ENCODE peak calls at places on chromosomes 4 and X, in eight cellular contexts. One of them, this sample, is unnamed.

GRCh38 chrX:68114573-68115199 is 318.6 kb downstream of the OPHN1 start:
- DNase-seq in uterus: no peak
- DNase-seq in GM23248: peak; percentile 58
- DNase-seq in neuronal stem cell: no peak
- DNase-seq in tibial artery: no peak
- DNase-seq in ascending aorta: no peak
- DNase-seq in upper lobe of right lung: no peak
- DNase-seq in hepatocyte: peak; percentile 11
- DNase-seq in this sample: no peak

GRCh38 chr4:2256781-2257191 is 5.1 kb downstream of the MXD4 start:
- DNase-seq in hepatocyte: no peak
- DNase-seq in uterus: peak; percentile 70
- DNase-seq in tibial artery: peak; percentile 78
- DNase-seq in ascending aorta: peak; percentile 71
- DNase-seq in GM23248: no peak
- DNase-seq in upper lobe of right lung: peak; percentile 75
- DNase-seq in neuronal stem cell: no peak
- DNase-seq in this sample: no peak

GRCh38 chrX:37722595-37722994 is 37.0 kb downstream of the XK start:
- DNase-seq in hepatocyte: no peak
- DNase-seq in upper lobe of right lung: no peak
- DNase-seq in GM23248: no peak
- DNase-seq in uterus: no peak
- DNase-seq in ascending aorta: no peak
- DNase-seq in tibial artery: no peak
- DNase-seq in neuronal stem cell: no peak
- DNase-seq in this sample: no peak

GRCh38 chr4:94827481-94828110 is 69.8 kb downstream of the BMPR1B start:
- DNase-seq in GM23248: peak; percentile 90
- DNase-seq in upper lobe of right lung: no peak
- DNase-seq in hepatocyte: peak; percentile 36
- DNase-seq in neuronal stem cell: no peak
- DNase-seq in tibial artery: no peak
- DNase-seq in uterus: no peak
- DNase-seq in ascending aorta: no peak
- DNase-seq in this sample: no peak

GRCh38 chrX:11381464-11381863 is 88.3 kb downstream of the AMELX start:
- DNase-seq in upper lobe of right lung: no peak
- DNase-seq in hepatocyte: peak; percentile 65
- DNase-seq in GM23248: peak; percentile 60
- DNase-seq in uterus: peak; percentile 38
- DNase-seq in neuronal stem cell: peak; percentile 15
- DNase-seq in ascending aorta: no peak
- DNase-seq in tibial artery: peak; percentile 50
- DNase-seq in this sample: peak; percentile 41

GRCh38 chr4:186749611-186750281 is 26.1 kb upstream of the FAT1 start:
- DNase-seq in tibial artery: no peak
- DNase-seq in GM23248: no peak
- DNase-seq in upper lobe of right lung: no peak
- DNase-seq in uterus: no peak
- DNase-seq in neuronal stem cell: no peak
- DNase-seq in hepatocyte: no peak
- DNase-seq in ascending aorta: no peak
- DNase-seq in this sample: no peak

GRCh38 chr4:164621886-164622521 is 131.9 kb upstream of the SMIM31 start:
- DNase-seq in hepatocyte: no peak
- DNase-seq in uterus: no peak
- DNase-seq in GM23248: peak; percentile 8
- DNase-seq in upper lobe of right lung: no peak
- DNase-seq in ascending aorta: no peak
- DNase-seq in neuronal stem cell: no peak
- DNase-seq in tibial artery: no peak
- DNase-seq in this sample: no peak

GRCh38 chrX:7294483-7294882 is 146.5 kb upstream of the PUDP start:
- DNase-seq in uterus: no peak
- DNase-seq in neuronal stem cell: no peak
- DNase-seq in tibial artery: no peak
- DNase-seq in ascending aorta: no peak
- DNase-seq in hepatocyte: no peak
- DNase-seq in GM23248: peak; percentile 46
- DNase-seq in upper lobe of right lung: no peak
- DNase-seq in this sample: no peak

GRCh38 chr4:55866973-55867574 is 13.6 kb downstream of the EXOC1 start:
- DNase-seq in uterus: no peak
- DNase-seq in neuronal stem cell: peak; percentile 18
- DNase-seq in ascending aorta: no peak
- DNase-seq in tibial artery: no peak
- DNase-seq in hepatocyte: peak; percentile 73
- DNase-seq in GM23248: peak; percentile 80
- DNase-seq in upper lobe of right lung: no peak
- DNase-seq in this sample: no peak

GRCh38 chr4:53189011-53189410 is 176.8 kb downstream of the SCFD2 start:
- DNase-seq in GM23248: peak; percentile 81
- DNase-seq in tibial artery: no peak
- DNase-seq in hepatocyte: no peak
- DNase-seq in uterus: no peak
- DNase-seq in neuronal stem cell: no peak
- DNase-seq in ascending aorta: no peak
- DNase-seq in upper lobe of right lung: no peak
- DNase-seq in this sample: no peak

DNA sequence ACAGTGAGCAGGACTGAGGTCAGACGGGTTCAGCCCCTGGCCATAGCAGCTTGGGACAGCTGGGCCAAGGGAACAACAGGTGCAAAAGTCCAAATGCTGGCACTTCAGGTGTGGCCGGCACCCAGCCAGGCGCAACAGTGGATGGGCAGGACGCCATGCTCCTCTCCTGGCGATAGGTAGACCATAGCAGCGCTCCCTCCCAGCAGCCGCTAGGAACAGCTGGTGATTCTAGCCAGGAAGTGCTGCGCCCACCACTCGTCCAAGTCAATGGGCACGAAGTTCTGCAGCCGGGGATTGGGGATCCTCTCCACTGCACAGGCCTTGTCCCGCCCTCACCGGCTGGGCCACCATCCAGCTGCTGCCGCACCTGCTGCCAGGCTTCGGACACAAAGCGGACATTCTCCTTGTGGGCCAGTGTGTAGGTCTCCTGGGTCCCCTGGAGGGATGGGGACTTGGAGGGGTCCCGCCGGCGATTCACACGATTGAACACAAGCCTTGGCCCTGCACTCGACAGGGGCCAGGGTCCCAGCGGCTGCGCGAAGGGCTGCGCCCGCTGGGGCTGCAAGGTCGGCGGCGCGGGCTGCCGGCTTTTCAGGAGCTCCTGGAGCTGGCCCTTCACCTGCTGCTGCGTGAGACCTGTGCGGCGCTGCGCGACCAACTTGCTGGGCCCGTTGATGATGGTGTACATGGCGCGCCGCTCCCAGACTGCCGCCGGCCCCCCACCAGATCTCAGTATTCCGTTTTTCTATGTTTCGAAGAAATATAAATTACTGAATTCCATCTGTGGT is 227.5 kb upstream of the STK26 start:
- DNase-seq in neuronal stem cell: no peak
- DNase-seq in hepatocyte: no peak
- DNase-seq in uterus: no peak
- DNase-seq in GM23248: no peak
- DNase-seq in upper lobe of right lung: no peak
- DNase-seq in tibial artery: no peak
- DNase-seq in ascending aorta: no peak
- DNase-seq in this sample: no peak
- H3K27ac ChIP-seq in neuronal stem cell: no peak overlapping the region
- H3K27ac ChIP-seq in hepatocyte: no peak overlapping the region
- H3K27ac ChIP-seq in uterus: no peak overlapping the region
- H3K27ac ChIP-seq in GM23248: no peak overlapping the region
- H3K27ac ChIP-seq in upper lobe of right lung: no peak overlapping the region
- H3K27ac ChIP-seq in tibial artery: no peak overlapping the region
- H3K27ac ChIP-seq in ascending aorta: no peak overlapping the region
- H3K27ac ChIP-seq in this sample: no peak overlapping the region

GRCh38 chr4:109745830-109746229 is 16.0 kb upstream of the PLA2G12A start:
- DNase-seq in ascending aorta: no peak
- DNase-seq in GM23248: no peak
- DNase-seq in uterus: no peak
- DNase-seq in hepatocyte: no peak
- DNase-seq in tibial artery: no peak
- DNase-seq in neuronal stem cell: no peak
- DNase-seq in upper lobe of right lung: no peak
- DNase-seq in this sample: no peak
- H3K27ac ChIP-seq in ascending aorta: no peak overlapping the region
- H3K27ac ChIP-seq in GM23248: no peak overlapping the region
- H3K27ac ChIP-seq in uterus: no peak overlapping the region
- H3K27ac ChIP-seq in hepatocyte: no peak overlapping the region
- H3K27ac ChIP-seq in tibial artery: no peak overlapping the region
- H3K27ac ChIP-seq in neuronal stem cell: no peak overlapping the region
- H3K27ac ChIP-seq in upper lobe of right lung: no peak overlapping the region
- H3K27ac ChIP-seq in this sample: no peak overlapping the region

DNA sequence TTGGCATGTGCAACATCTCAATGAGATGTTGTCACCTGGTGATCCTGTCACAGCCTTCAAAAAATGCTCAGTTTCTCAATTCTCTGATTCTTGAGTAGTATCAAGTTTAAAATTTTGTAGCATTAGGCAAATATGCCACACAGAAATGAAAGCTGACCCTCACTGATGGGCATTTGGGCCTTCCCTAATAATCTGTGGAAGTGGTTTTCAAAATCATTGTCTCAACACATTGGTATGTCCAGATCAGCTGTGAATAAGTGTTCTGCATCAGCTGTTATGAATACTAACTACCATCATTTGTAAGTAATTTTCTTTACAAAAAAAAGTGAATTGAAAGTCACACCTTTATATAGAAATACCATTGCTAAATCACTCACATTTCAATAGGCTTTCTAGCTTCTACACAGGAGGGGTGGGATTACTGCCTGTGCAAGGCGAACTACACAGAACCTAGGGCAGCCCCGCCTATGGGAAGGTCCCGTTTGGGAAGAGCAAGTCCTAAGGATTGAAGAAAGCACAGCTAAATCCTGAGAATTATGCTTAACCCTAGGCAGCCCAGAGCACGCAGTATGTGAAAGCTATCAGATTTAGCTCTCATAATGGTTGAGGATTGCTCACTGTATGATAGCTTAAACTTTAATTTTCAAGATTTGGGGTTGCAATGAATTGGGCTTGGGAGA is 73.4 kb downstream of the GPC3 start:
- DNase-seq in hepatocyte: no peak
- DNase-seq in GM23248: no peak
- DNase-seq in tibial artery: no peak
- DNase-seq in uterus: no peak
- DNase-seq in neuronal stem cell: no peak
- DNase-seq in ascending aorta: no peak
- DNase-seq in upper lobe of right lung: no peak
- DNase-seq in this sample: no peak
- H3K27ac ChIP-seq in hepatocyte: no peak overlapping the region
- H3K27ac ChIP-seq in GM23248: no peak overlapping the region
- H3K27ac ChIP-seq in tibial artery: no peak overlapping the region
- H3K27ac ChIP-seq in uterus: no peak overlapping the region
- H3K27ac ChIP-seq in neuronal stem cell: no peak overlapping the region
- H3K27ac ChIP-seq in ascending aorta: no peak overlapping the region
- H3K27ac ChIP-seq in upper lobe of right lung: no peak overlapping the region
- H3K27ac ChIP-seq in this sample: no peak overlapping the region

GRCh38 chrX:154010330-154011087 is 9.2 kb downstream of the IRAK1 start:
- DNase-seq in uterus: no peak
- DNase-seq in tibial artery: no peak
- DNase-seq in upper lobe of right lung: peak; percentile 66
- DNase-seq in ascending aorta: no peak
- DNase-seq in neuronal stem cell: no peak
- DNase-seq in hepatocyte: peak; percentile 52
- DNase-seq in GM23248: peak; percentile 69
- DNase-seq in this sample: no peak

GRCh38 chrX:154013001-154013421 is 6.7 kb downstream of the IRAK1 start:
- DNase-seq in tibial artery: no peak
- DNase-seq in hepatocyte: no peak
- DNase-seq in ascending aorta: no peak
- DNase-seq in upper lobe of right lung: no peak
- DNase-seq in neuronal stem cell: no peak
- DNase-seq in uterus: no peak
- DNase-seq in GM23248: no peak
- DNase-seq in this sample: no peak

GRCh38 chrX:154013614-154014360 is 5.9 kb downstream of the IRAK1 start:
- DNase-seq in neuronal stem cell: peak; percentile 24
- DNase-seq in upper lobe of right lung: peak; percentile 76
- DNase-seq in uterus: no peak
- DNase-seq in hepatocyte: peak; percentile 56
- DNase-seq in ascending aorta: no peak
- DNase-seq in GM23248: peak; percentile 42
- DNase-seq in tibial artery: no peak
- DNase-seq in this sample: no peak

GRCh38 chrX:154012336-154012991 is 7.2 kb downstream of the IRAK1 start:
- DNase-seq in ascending aorta: no peak
- DNase-seq in hepatocyte: no peak
- DNase-seq in tibial artery: no peak
- DNase-seq in upper lobe of right lung: peak; percentile 65
- DNase-seq in uterus: no peak
- DNase-seq in neuronal stem cell: no peak
- DNase-seq in GM23248: no peak
- DNase-seq in this sample: peak; percentile 18

DNA sequence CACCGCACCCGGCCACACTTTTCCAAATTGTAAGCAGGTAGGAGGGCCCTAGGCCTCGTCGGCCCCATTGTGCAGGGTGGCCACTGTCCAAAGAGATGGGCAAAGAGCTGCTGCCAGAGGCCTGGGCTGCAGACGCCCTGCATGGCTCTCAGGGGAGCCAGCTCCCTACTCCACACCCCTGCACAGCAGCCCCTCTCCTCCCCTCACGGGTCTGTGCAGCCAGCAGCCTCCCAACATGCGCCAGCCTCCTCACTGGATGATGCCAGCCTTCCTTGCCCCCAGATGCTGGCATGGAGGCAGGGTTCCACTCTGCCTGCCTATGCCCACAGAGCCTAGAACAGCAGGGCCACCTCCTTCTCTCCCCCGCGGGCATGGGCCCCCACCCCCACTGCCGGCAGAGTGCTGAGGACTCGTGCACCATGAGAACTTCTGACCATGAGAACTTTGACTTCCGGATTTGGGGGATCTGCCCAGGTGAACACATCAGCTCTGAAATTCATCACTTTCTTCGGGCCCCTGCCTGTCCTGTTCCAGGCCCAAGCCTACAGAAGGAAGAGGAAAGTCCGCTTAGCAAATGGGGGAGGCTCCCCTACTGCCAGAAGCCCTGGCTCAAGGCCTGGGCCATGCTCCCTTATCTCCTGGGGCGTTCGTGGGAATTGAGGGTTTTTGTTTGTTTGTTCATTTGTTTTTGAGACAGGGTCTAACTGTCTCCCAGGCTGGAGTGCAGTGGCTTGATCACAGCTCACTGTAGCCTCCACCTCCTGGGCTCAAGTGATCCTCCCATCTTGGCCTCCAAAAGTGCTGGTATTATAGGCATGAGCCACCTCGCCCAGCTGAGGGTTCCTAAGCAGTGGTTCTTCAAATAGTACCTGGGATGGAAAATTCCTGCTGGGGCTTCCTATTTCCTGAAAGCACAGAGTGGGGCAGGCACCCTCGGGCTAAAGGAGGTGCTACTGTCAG is 8.0 kb downstream of the IRAK1 start:
- DNase-seq in ascending aorta: no peak
- DNase-seq in GM23248: no peak
- DNase-seq in hepatocyte: no peak
- DNase-seq in tibial artery: no peak
- DNase-seq in uterus: no peak
- DNase-seq in neuronal stem cell: no peak
- DNase-seq in upper lobe of right lung: no peak
- DNase-seq in this sample: no peak
- H3K27ac ChIP-seq in ascending aorta: no peak overlapping the region
- H3K27ac ChIP-seq in GM23248: no peak overlapping the region
- H3K27ac ChIP-seq in hepatocyte: no peak overlapping the region
- H3K27ac ChIP-seq in tibial artery: no peak overlapping the region
- H3K27ac ChIP-seq in uterus: no peak overlapping the region
- H3K27ac ChIP-seq in neuronal stem cell: no peak overlapping the region
- H3K27ac ChIP-seq in upper lobe of right lung: no peak overlapping the region
- H3K27ac ChIP-seq in this sample: peak overlapping the region; percentile 58

GRCh38 chrX:136291824-136292223 is 8.9 kb upstream of the ADGRG4 start:
- DNase-seq in tibial artery: no peak
- DNase-seq in ascending aorta: no peak
- DNase-seq in hepatocyte: no peak
- DNase-seq in neuronal stem cell: no peak
- DNase-seq in GM23248: peak; percentile 12
- DNase-seq in uterus: no peak
- DNase-seq in upper lobe of right lung: no peak
- DNase-seq in this sample: no peak
- H3K27ac ChIP-seq in tibial artery: no peak overlapping the region
- H3K27ac ChIP-seq in ascending aorta: no peak overlapping the region
- H3K27ac ChIP-seq in hepatocyte: no peak overlapping the region
- H3K27ac ChIP-seq in neuronal stem cell: no peak overlapping the region
- H3K27ac ChIP-seq in GM23248: no peak overlapping the region
- H3K27ac ChIP-seq in uterus: no peak overlapping the region
- H3K27ac ChIP-seq in upper lobe of right lung: no peak overlapping the region
- H3K27ac ChIP-seq in this sample: no peak overlapping the region

This sample was measured in caudate nucleus.